ENCODE peak calls at places on chromosomes 11 and 22, in five cellular contexts. V is mesenchymal stem cell, Z is neuronal stem cell, O is neural progenitor cell, A is IMR-90. B is an unnamed sample. For H3K9me3, the result is how much of the 10 kb centered on the place peaks cover.

GRCh38 chr11:64644348-64645242 is 53.6 kb downstream of the SLC22A12 start:
- DNase-seq in A (no peak), V (no peak), Z (no peak), O (peak), B (no peak)

GRCh38 chr11:68954970-68955958 is 25.5 kb downstream of the MRGPRD start:
- DNase-seq in Z (no peak), A (peak), O (no peak), V (no peak), B (peak)

GRCh38 chr11:65639623-65640482 is 2.0 kb downstream of the SIPA1 start:
- DNase-seq in V (no peak), O (no peak), Z (no peak), A (no peak), B (no peak)

GRCh38 chr11:88521354-88522310 is 184.1 kb upstream of the CTSC start:
- DNase-seq in O (no peak), V (peak), Z (no peak), A (peak), B (no peak)

GRCh38 chr22:36081023-36081431 is 52.4 kb upstream of the RBFOX2 start:
- DNase-seq in A (peak), Z (no peak), V (peak), O (no peak), B (peak)

GRCh38 chr22:26766510-26767350 is 109.3 kb downstream of the MIAT start:
- DNase-seq in Z (no peak), O (no peak), A (no peak), V (no peak), B (no peak)

GRCh38 chr22:45832180-45832579 is 144.8 kb downstream of the WNT7B start:
- DNase-seq in O (no peak), Z (no peak), A (no peak), V (no peak), B (no peak)

GRCh38 chr11:48184452-48184851 is 32.2 kb upstream of the OR4B1 start:
- DNase-seq in V (no peak), A (no peak), Z (no peak), O (no peak), B (no peak)

GRCh38 chr22:17106785-17107546 is 14.2 kb downstream of the TMEM121B start:
- DNase-seq in Z (no peak), O (peak), V (no peak), A (no peak), B (no peak)

GRCh38 chr22:29391546-29391945 is 3.2 kb upstream of the AP1B1 start:
- DNase-seq in A (no peak), Z (no peak), V (no peak), O (no peak), B (no peak)

GRCh38 chr22:47029244-47030001 is 267.0 kb downstream of the TBC1D22A start:
- DNase-seq in V (no peak), O (no peak), Z (no peak), A (no peak), B (no peak)

GRCh38 chr11:73814812-73815211 is 27.1 kb downstream of the MRPL48 start:
- DNase-seq in V (no peak), O (no peak), Z (no peak), A (no peak), B (no peak)

GRCh38 chr11:85663781-85664560 is 958 bp downstream of the CREBZF start:
- DNase-seq in A (peak), V (peak), O (peak), Z (peak), B (peak)

GRCh38 chr22:23542933-23543332 is 37.2 kb downstream of the IGLL1 start:
- DNase-seq in O (no peak), A (peak), V (peak), Z (no peak), B (peak)

GRCh38 chr11:77411238-77411637 is 62.7 kb downstream of the PAK1 start:
- DNase-seq in Z (no peak), V (peak), A (peak), O (peak), B (peak)

GRCh38 chr11:65645710-65646109 is 7.8 kb downstream of the SIPA1 start:
- DNase-seq in A (peak), V (peak), O (no peak), Z (no peak), B (peak)

GRCh38 chr22:34986461-34986977 is 79.4 kb upstream of the ISX start:
- DNase-seq in O (no peak), V (no peak), A (no peak), Z (no peak), B (peak)

GRCh38 chr11:824292-824880 is 3.3 kb upstream of the CRACR2B start:
- DNase-seq in O (no peak), Z (no peak), A (no peak), V (no peak), B (no peak)

GRCh38 chr11:33942954-33943353 is 51.1 kb upstream of the LMO2 start:
- DNase-seq in V (peak), Z (no peak), A (peak), O (no peak), B (peak)

GRCh38 chr11:126246636-126247035 is 22.1 kb downstream of the SRPRA start:
- DNase-seq in V (peak), A (peak), O (no peak), Z (no peak), B (no peak)

GRCh38 chr11:76652989-76653673 is 17.4 kb downstream of the LRRC32 start:
- DNase-seq in O (no peak), A (no peak), Z (no peak), V (no peak), B (no peak)

GRCh38 chr11:103730151-103730940 is 306.1 kb upstream of the DDI1 start:
- DNase-seq in A (peak), O (peak), V (no peak), Z (no peak), B (peak)

GRCh38 chr11:120220747-120221037 is 9.9 kb downstream of the OAF start:
- DNase-seq in O (no peak), V (no peak), A (no peak), Z (no peak), B (no peak)
- H3K27ac ChIP-seq in O (no peak), V (no peak), A (no peak), Z (no peak), B (no peak)

GRCh38 chr11:32427616-32427934 is 7.8 kb downstream of the WT1 start:
- DNase-seq in V (no peak), O (no peak), A (no peak), Z (no peak), B (no peak)
- H3K9me3 ChIP-seq in V (under half), O (under half), A (under half), Z (under half), B (under half)

GRCh38 chr22:38784035-38784434 is 9.9 kb downstream of the DNAL4 start:
- DNase-seq in A (no peak), V (no peak), O (no peak), Z (no peak), B (no peak)

GRCh38 chr22:38786631-38787030 is 7.3 kb downstream of the DNAL4 start:
- DNase-seq in Z (no peak), V (no peak), O (no peak), A (no peak), B (no peak)

GRCh38 chr22:38781033-38781432 is 12.9 kb downstream of the DNAL4 start:
- DNase-seq in O (no peak), Z (no peak), A (no peak), V (no peak), B (no peak)

GRCh38 chr22:38783095-38783710 is 10.7 kb downstream of the DNAL4 start:
- DNase-seq in Z (no peak), A (no peak), O (no peak), V (no peak), B (no peak)

DNA sequence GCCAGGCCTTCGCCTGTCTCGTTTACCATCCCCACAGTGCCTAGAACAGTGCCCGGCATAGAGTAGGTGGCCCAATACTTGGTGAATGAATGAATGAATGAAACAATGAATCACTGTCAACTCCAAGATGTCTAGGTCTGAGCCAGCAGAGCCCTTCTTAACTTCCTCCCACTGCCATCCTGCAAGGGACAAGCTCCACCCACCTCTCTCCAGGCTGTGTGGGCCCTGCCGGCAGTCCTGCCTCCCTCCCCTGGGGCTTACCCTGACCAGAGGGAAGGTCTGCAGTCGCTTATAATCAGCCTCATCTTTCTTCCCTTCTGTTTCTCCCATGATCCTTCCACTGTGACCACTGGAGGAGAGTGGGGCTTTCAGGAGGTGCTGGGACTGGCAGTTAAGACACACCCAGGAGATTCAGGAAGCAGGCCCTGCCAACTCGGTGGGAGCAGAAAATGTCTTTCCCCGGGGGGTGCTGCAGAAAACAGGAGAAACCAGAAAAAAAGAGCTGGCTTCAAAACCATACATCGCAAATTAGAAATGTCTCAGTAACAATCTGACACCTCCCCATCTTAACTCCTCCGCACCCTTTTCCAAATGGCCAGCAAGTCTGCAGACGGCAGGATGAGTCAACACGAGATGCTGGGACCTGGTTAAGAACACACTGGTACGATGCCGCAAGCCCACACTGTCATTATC is 11.4 kb downstream of the DNAL4 start:
- DNase-seq in Z (no peak), V (no peak), O (peak), A (peak), B (no peak)
- H3K27ac ChIP-seq in Z (no peak), V (no peak), O (no peak), A (no peak), B (no peak)

GRCh38 chr11:106176817-106177216 is 99.4 kb downstream of the AASDHPPT start:
- DNase-seq in Z (no peak), A (no peak), V (no peak), O (no peak), B (no peak)

GRCh38 chr11:106167085-106167484 is 89.6 kb downstream of the AASDHPPT start:
- DNase-seq in A (no peak), V (no peak), Z (no peak), O (no peak), B (no peak)

GRCh38 chr11:106177311-106177710 is 99.8 kb downstream of the AASDHPPT start:
- DNase-seq in O (no peak), Z (no peak), V (no peak), A (no peak), B (no peak)

GRCh38 chr11:106173291-106173690 is 95.8 kb downstream of the AASDHPPT start:
- DNase-seq in Z (no peak), A (no peak), V (no peak), O (no peak), B (no peak)

GRCh38 chr11:106172389-106172991 is 95.0 kb downstream of the AASDHPPT start:
- DNase-seq in Z (no peak), A (no peak), V (no peak), O (no peak), B (no peak)
- H3K9me3 ChIP-seq in Z (under half), A (under half), V (under half), O (under half), B (under half)